ENCODE peak calls at places on chromosomes 4 and X, in four cellular contexts. E is GM23338, V is HCT116, W is neural progenitor cell. U is an unnamed sample.

GRCh38 chrX:66018585-66019309 is 21.1 kb downstream of the VSIG4 start:
- DNase-seq in E (no peak), V (no peak), W (no peak), U (no peak)

GRCh38 chrX:138711399-138712347 is at the start of gene FGF13:
- DNase-seq in E (peak; percentile 63), V (no peak), W (peak; percentile 79), U (peak; percentile 55)

GRCh38 chr4:121656269-121656641 is 40.5 kb downstream of the ANXA5 start:
- DNase-seq in E (peak; percentile 60), V (peak; percentile 65), W (peak; percentile 72), U (peak; percentile 77)

GRCh38 chrX:69179380-69179911 is 14.2 kb upstream of the PJA1 start:
- DNase-seq in E (peak; percentile 64), V (no peak), W (peak; percentile 84), U (peak; percentile 30)

GRCh38 chrX:23478056-23478455 is 143.4 kb downstream of the PTCHD1 start:
- DNase-seq in E (no peak), V (no peak), W (no peak), U (no peak)

GRCh38 chrX:150688911-150689451 is 4.2 kb upstream of the MTMR1 start:
- DNase-seq in E (peak; percentile 64), V (peak; percentile 28), W (no peak), U (peak; percentile 22)

GRCh38 chrX:57266275-57266674 is 20.2 kb upstream of the FAAH2 start:
- DNase-seq in E (no peak), V (no peak), W (no peak), U (no peak)

GRCh38 chr4:41203169-41203568 is 11.2 kb downstream of the APBB2 start:
- DNase-seq in E (no peak), V (no peak), W (no peak), U (no peak)

GRCh38 chrX:117898206-117898605 is 218.4 kb downstream of the KLHL13 start:
- DNase-seq in E (no peak), V (no peak), W (no peak), U (no peak)

GRCh38 chr4:128353791-128354190 is 66.2 kb upstream of the PGRMC2 start:
- DNase-seq in E (no peak), V (no peak), W (no peak), U (no peak)

GRCh38 chrX:68440940-68441339 is 7.6 kb upstream of the OPHN1 start:
- DNase-seq in E (no peak), V (no peak), W (no peak), U (peak; percentile 71)

GRCh38 chr4:83180469-83180968 is 66.0 kb upstream of the PLAC8 start:
- DNase-seq in E (no peak), V (no peak), W (no peak), U (no peak)

GRCh38 chr4:44766453-44766852 is 40.1 kb upstream of the GNPDA2 start:
- DNase-seq in E (no peak), V (no peak), W (no peak), U (no peak)

GRCh38 chrX:118495958-118496762 is 545 bp downstream of the DOCK11 start:
- DNase-seq in E (peak; percentile 42), V (no peak), W (peak; percentile 61), U (peak; percentile 38)

GRCh38 chr4:182179105-182179504 is 64.1 kb upstream of the TENM3 start:
- DNase-seq in E (peak; percentile 35), V (no peak), W (peak; percentile 87), U (no peak)

GRCh38 chrX:16665089-16665488 is 15.1 kb downstream of the S100G start:
- DNase-seq in E (no peak), V (no peak), W (no peak), U (no peak)

GRCh38 chrX:45502396-45502795 is 301.7 kb upstream of the DIPK2B start:
- DNase-seq in E (no peak), V (no peak), W (no peak), U (no peak)

GRCh38 chr4:39362827-39363226 is 3.3 kb downstream of the RFC1 start:
- DNase-seq in E (no peak), V (no peak), W (no peak), U (no peak)

GRCh38 chr4:88606832-88607231 is 14.6 kb downstream of the HERC3 start:
- DNase-seq in E (no peak), V (no peak), W (no peak), U (no peak)

GRCh38 chr4:94412019-94413017 is 39.4 kb upstream of the PDLIM5 start:
- DNase-seq in E (no peak), V (peak; percentile 76), W (no peak), U (peak; percentile 38)

GRCh38 chr4:56055027-56055976 is 106.6 kb downstream of the CEP135 start:
- DNase-seq in E (peak; percentile 27), V (no peak), W (no peak), U (peak; percentile 27)
- TF ChIP-seq EZH2 in E (no peak), V (no peak), W (no peak), U (no peak)

DNA sequence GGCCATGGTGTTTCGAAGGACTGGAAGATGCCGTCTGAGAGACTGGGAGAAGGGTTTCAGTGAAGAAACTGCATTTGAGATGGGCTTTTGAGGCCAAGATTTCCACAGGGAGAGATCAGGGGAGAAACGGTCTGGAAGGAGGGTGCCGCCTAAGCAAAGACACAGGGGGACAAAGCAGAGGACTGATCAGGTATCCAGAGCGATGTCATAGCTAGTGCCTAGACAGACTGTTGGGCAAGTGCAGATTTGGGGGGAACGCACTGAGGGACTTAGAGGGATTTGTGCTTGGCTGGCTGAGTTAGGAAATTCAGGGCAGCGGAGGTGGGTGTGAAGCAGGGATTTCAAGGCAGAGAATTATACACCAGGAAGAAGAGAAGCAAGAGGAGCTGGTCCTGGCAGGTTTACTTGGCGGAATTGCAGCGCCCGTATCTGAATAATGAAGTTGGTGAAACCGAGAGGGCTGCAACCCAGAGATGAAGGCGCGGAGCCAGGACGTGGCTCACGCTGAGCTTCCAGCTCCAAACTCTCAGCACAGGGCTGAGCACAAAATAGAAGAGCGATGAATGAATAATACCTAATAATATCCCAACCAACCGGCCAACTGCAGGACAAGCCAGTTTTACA is 106.9 kb downstream of the MAML3 start:
- DNase-seq in E (peak; percentile 51), V (no peak), W (peak; percentile 51), U (no peak)
- H3K4me1 ChIP-seq in E (peaks cover 41% of the 10 kb centered on the region), V (peaks cover 6% of the 10 kb centered on the region), W (peaks cover 52% of the 10 kb centered on the region), U (peaks cover 21% of the 10 kb centered on the region)

DNA sequence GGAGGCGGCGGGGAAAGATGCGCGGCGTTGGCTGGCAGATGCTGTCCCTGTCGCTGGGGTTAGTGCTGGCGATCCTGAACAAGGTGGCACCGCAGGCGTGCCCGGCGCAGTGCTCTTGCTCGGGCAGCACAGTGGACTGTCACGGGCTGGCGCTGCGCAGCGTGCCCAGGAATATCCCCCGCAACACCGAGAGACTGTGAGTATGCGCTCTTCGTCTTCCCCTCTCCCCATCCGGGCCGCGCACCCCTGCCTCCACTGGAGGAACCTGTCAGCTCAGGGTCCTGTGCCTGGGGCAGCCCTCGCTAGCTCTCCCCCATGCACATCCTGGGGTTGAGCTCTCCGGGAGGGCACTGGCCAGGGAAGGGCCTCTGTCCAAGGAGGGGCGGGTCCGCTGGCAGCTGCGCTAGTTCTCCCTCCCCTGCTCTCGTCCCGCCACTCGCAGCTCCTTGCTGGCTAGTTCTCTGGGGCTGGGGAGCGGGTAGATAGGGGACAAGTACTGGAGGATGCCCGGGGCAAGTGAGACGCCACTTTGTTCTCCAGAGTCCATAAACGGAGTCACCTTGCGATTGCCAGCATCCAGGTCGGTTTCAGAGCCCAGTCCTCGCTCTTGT is 2.2 kb downstream of the SLIT2 start:
- DNase-seq in E (peak; percentile 36), V (no peak), W (peak; percentile 48), U (peak; percentile 28)
- TF ChIP-seq EZH2 in E (peak; percentile 85), V (no peak), W (peak; percentile 27), U (no peak)

GRCh38 chrX:107683124-107683895 is 55.0 kb downstream of the PRPS1 start:
- DNase-seq in E (no peak), V (no peak), W (no peak), U (peak; percentile 61)
- H3K4me1 ChIP-seq in E (no peaks in the 10 kb centered on the region), V (peaks cover 20% of the 10 kb centered on the region), W (peaks cover 3% of the 10 kb centered on the region), U (peaks cover 36% of the 10 kb centered on the region)

GRCh38 chr4:6009452-6009851 is 8.8 kb downstream of the C4orf50 start:
- DNase-seq in E (no peak), V (no peak), W (no peak), U (no peak)
- TF ChIP-seq EZH2 in E (no peak), V (no peak), W (no peak), U (no peak)

GRCh38 chr4:77505958-77506319 is 99.7 kb upstream of the CXCL13 start:
- DNase-seq in E (no peak), V (no peak), W (no peak), U (no peak)
- H3K4me1 ChIP-seq in E (no peaks in the 10 kb centered on the region), V (no peaks in the 10 kb centered on the region), W (no peaks in the 10 kb centered on the region), U (no peaks in the 10 kb centered on the region)

GRCh38 chr4:118351851-118352827 is 664 bp downstream of the PRSS12 start:
- DNase-seq in E (peak; percentile 65), V (peak; percentile 48), W (peak; percentile 63), U (peak; percentile 45)
- TF ChIP-seq EZH2 in E (peak; percentile 13), V (no peak), W (peak; percentile 84), U (peak; percentile 28)

DNA sequence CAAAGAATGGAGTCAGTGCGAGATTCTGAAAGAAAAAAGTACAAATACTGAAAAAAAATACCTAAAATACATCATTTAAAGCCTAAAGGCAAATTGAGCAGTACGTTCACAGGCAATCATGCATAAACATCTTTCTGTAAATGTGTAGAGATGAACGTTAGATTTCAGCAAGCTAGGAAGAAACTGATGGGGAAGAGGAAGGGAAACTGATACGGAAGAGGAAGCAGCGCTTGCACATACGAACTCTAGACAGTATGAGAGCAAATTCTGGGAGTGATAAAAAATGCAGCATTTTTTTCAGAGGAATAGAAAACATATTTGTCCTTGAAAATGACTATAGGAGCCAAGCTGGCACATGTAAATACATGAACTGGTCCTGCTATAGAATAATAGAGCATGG is 9.4 kb downstream of the ANKRD50 start:
- DNase-seq in E (no peak), V (no peak), W (no peak), U (no peak)
- H3K4me1 ChIP-seq in E (peaks cover 4% of the 10 kb centered on the region), V (no peaks in the 10 kb centered on the region), W (peaks cover 12% of the 10 kb centered on the region), U (no peaks in the 10 kb centered on the region)

GRCh38 chr4:42398448-42399355 is 1.4 kb downstream of the SHISA3 start:
- DNase-seq in E (peak; percentile 73), V (no peak), W (peak; percentile 84), U (peak; percentile 13)
- TF ChIP-seq EZH2 in E (peak; percentile 70), V (no peak), W (no peak), U (peak; percentile 83)

GRCh38 chr4:152095701-152096070 is 334.9 kb upstream of the GATB start:
- DNase-seq in E (no peak), V (no peak), W (no peak), U (no peak)
- H3K4me1 ChIP-seq in E (no peaks in the 10 kb centered on the region), V (peaks cover 14% of the 10 kb centered on the region), W (no peaks in the 10 kb centered on the region), U (no peaks in the 10 kb centered on the region)

U was measured in hepatocyte.